ENCODE peak calls at places on chromosomes 3 and 15, in six cellular contexts. One of them, this sample, is unnamed.

GRCh38 chr15:101126618-101127502 is 125.0 kb downstream of the CHSY1 start:
- DNase-seq in GM20000: no peak
- DNase-seq in suprapubic skin: no peak
- DNase-seq in stimulated activated CD8-positive, alpha-beta memory T cell treated with anti-CD3 and anti-CD28 coated beads, Interleukin-15, amount 100 ng/mL, for 4 hours: no peak
- DNase-seq in A673: peak
- DNase-seq in A549: no peak
- DNase-seq in this sample: no peak

GRCh38 chr3:188473045-188473444 is 319.1 kb downstream of the LPP start:
- DNase-seq in A549: no peak
- DNase-seq in suprapubic skin: no peak
- DNase-seq in stimulated activated CD8-positive, alpha-beta memory T cell treated with anti-CD3 and anti-CD28 coated beads, Interleukin-15, amount 100 ng/mL, for 4 hours: no peak
- DNase-seq in GM20000: no peak
- DNase-seq in A673: no peak
- DNase-seq in this sample: no peak

GRCh38 chr3:10116138-10116460 is 624 bp downstream of the BRK1 start:
- DNase-seq in stimulated activated CD8-positive, alpha-beta memory T cell treated with anti-CD3 and anti-CD28 coated beads, Interleukin-15, amount 100 ng/mL, for 4 hours: peak
- DNase-seq in A549: no peak
- DNase-seq in GM20000: peak
- DNase-seq in suprapubic skin: no peak
- DNase-seq in A673: no peak
- DNase-seq in this sample: no peak

GRCh38 chr3:60913474-60913873 is 337.8 kb downstream of the FHIT start:
- DNase-seq in A673: no peak
- DNase-seq in suprapubic skin: no peak
- DNase-seq in stimulated activated CD8-positive, alpha-beta memory T cell treated with anti-CD3 and anti-CD28 coated beads, Interleukin-15, amount 100 ng/mL, for 4 hours: no peak
- DNase-seq in GM20000: no peak
- DNase-seq in A549: no peak
- DNase-seq in this sample: no peak

GRCh38 chr3:149507491-149508324 is 33.2 kb downstream of the TM4SF4 start:
- DNase-seq in A549: no peak
- DNase-seq in GM20000: no peak
- DNase-seq in suprapubic skin: no peak
- DNase-seq in A673: peak
- DNase-seq in stimulated activated CD8-positive, alpha-beta memory T cell treated with anti-CD3 and anti-CD28 coated beads, Interleukin-15, amount 100 ng/mL, for 4 hours: no peak
- DNase-seq in this sample: no peak

GRCh38 chr15:100114526-100114925 is 227.2 kb downstream of the ADAMTS17 start:
- DNase-seq in suprapubic skin: no peak
- DNase-seq in GM20000: no peak
- DNase-seq in stimulated activated CD8-positive, alpha-beta memory T cell treated with anti-CD3 and anti-CD28 coated beads, Interleukin-15, amount 100 ng/mL, for 4 hours: no peak
- DNase-seq in A673: no peak
- DNase-seq in A549: no peak
- DNase-seq in this sample: no peak

GRCh38 chr3:82378370-82378769 is 616.9 kb upstream of the GBE1 start:
- DNase-seq in stimulated activated CD8-positive, alpha-beta memory T cell treated with anti-CD3 and anti-CD28 coated beads, Interleukin-15, amount 100 ng/mL, for 4 hours: no peak
- DNase-seq in GM20000: no peak
- DNase-seq in A549: no peak
- DNase-seq in A673: no peak
- DNase-seq in suprapubic skin: no peak
- DNase-seq in this sample: no peak

GRCh38 chr3:135911106-135911505 is 54.4 kb upstream of the PPP2R3A start:
- DNase-seq in A549: no peak
- DNase-seq in A673: no peak
- DNase-seq in GM20000: no peak
- DNase-seq in suprapubic skin: no peak
- DNase-seq in stimulated activated CD8-positive, alpha-beta memory T cell treated with anti-CD3 and anti-CD28 coated beads, Interleukin-15, amount 100 ng/mL, for 4 hours: no peak
- DNase-seq in this sample: no peak

GRCh38 chr15:36529296-36530011 is 50.0 kb upstream of the CDIN1 start:
- DNase-seq in stimulated activated CD8-positive, alpha-beta memory T cell treated with anti-CD3 and anti-CD28 coated beads, Interleukin-15, amount 100 ng/mL, for 4 hours: no peak
- DNase-seq in suprapubic skin: no peak
- DNase-seq in A549: no peak
- DNase-seq in GM20000: peak
- DNase-seq in A673: no peak
- DNase-seq in this sample: peak

GRCh38 chr3:65946438-65946837 is 92.3 kb downstream of the MAGI1 start:
- DNase-seq in GM20000: no peak
- DNase-seq in stimulated activated CD8-positive, alpha-beta memory T cell treated with anti-CD3 and anti-CD28 coated beads, Interleukin-15, amount 100 ng/mL, for 4 hours: no peak
- DNase-seq in A549: no peak
- DNase-seq in suprapubic skin: no peak
- DNase-seq in A673: no peak
- DNase-seq in this sample: no peak

GRCh38 chr3:194135806-194136518 is at the start of gene HES1:
- DNase-seq in GM20000: peak
- DNase-seq in A549: peak
- DNase-seq in A673: peak
- DNase-seq in suprapubic skin: peak
- DNase-seq in stimulated activated CD8-positive, alpha-beta memory T cell treated with anti-CD3 and anti-CD28 coated beads, Interleukin-15, amount 100 ng/mL, for 4 hours: no peak
- DNase-seq in this sample: peak

GRCh38 chr3:99693636-99694035 is 55.2 kb downstream of the COL8A1 start:
- DNase-seq in GM20000: no peak
- DNase-seq in suprapubic skin: no peak
- DNase-seq in A673: no peak
- DNase-seq in A549: no peak
- DNase-seq in stimulated activated CD8-positive, alpha-beta memory T cell treated with anti-CD3 and anti-CD28 coated beads, Interleukin-15, amount 100 ng/mL, for 4 hours: no peak
- DNase-seq in this sample: no peak

GRCh38 chr3:184562875-184563568 is 1.4 kb downstream of the EPHB3 start:
- DNase-seq in A673: no peak
- DNase-seq in A549: no peak
- DNase-seq in stimulated activated CD8-positive, alpha-beta memory T cell treated with anti-CD3 and anti-CD28 coated beads, Interleukin-15, amount 100 ng/mL, for 4 hours: no peak
- DNase-seq in GM20000: no peak
- DNase-seq in suprapubic skin: no peak
- DNase-seq in this sample: no peak

GRCh38 chr3:96958856-96959255 is 144.5 kb downstream of the EPHA6 start:
- DNase-seq in A549: no peak
- DNase-seq in GM20000: no peak
- DNase-seq in stimulated activated CD8-positive, alpha-beta memory T cell treated with anti-CD3 and anti-CD28 coated beads, Interleukin-15, amount 100 ng/mL, for 4 hours: no peak
- DNase-seq in A673: no peak
- DNase-seq in suprapubic skin: no peak
- DNase-seq in this sample: no peak